ENCODE peak calls at places on chromosomes 6 and 20, in ten cellular contexts. P is upper lobe of right lung, R is heart left ventricle, G is cardiac muscle cell, C is right lobe of liver, Y is cardiac fibroblast, N is transverse colon, B is left lung, X is fibroblast of mammary gland, S is nephron progenitor cell. K is an unnamed sample.

GRCh38 chr6:46993846-46994245 is 48.3 kb downstream of the ADGRF1 start:
- DNase-seq in Y (peak), C (no peak), G (no peak), X (peak), N (no peak), P (no peak), S (no peak), B (no peak), R (no peak), K (no peak)

GRCh38 chr6:130547723-130548122 is 181.9 kb downstream of the TMEM200A start:
- DNase-seq in X (no peak), R (no peak), C (no peak), B (no peak), Y (no peak), G (no peak), P (no peak), N (no peak), S (no peak), K (no peak)

GRCh38 chr20:59667981-59668515 is 63.7 kb downstream of the PHACTR3 start:
- DNase-seq in C (no peak), S (no peak), R (no peak), N (no peak), G (no peak), Y (no peak), B (no peak), X (no peak), P (no peak), K (no peak)

GRCh38 chr20:64228751-64229518 is 26.6 kb upstream of the PCMTD2 start:
- DNase-seq in B (no peak), Y (no peak), R (peak), S (no peak), N (no peak), G (no peak), C (no peak), X (no peak), P (no peak), K (no peak)

GRCh38 chr6:40379811-40380210 is 207.4 kb downstream of the LRFN2 start:
- DNase-seq in X (no peak), N (no peak), P (no peak), Y (no peak), R (no peak), G (no peak), C (no peak), S (no peak), B (no peak), K (no peak)

GRCh38 chr6:131792091-131792496 is 15.7 kb upstream of the ENPP1 start:
- DNase-seq in X (peak), N (no peak), B (no peak), P (no peak), R (no peak), C (no peak), G (no peak), Y (peak), S (no peak), K (no peak)

GRCh38 chr6:7819641-7820040 is 90.9 kb downstream of the TXNDC5 start:
- DNase-seq in B (no peak), X (peak), P (no peak), N (no peak), G (no peak), Y (peak), C (no peak), R (no peak), S (no peak), K (no peak)

GRCh38 chr6:158688860-158689259 is 39.0 kb downstream of the SYTL3 start:
- DNase-seq in S (no peak), X (no peak), Y (peak), P (no peak), N (no peak), R (no peak), G (no peak), B (no peak), C (no peak), K (no peak)

GRCh38 chr20:11193241-11193640 is 519.4 kb upstream of the JAG1 start:
- DNase-seq in N (no peak), G (no peak), B (no peak), X (peak), R (no peak), Y (peak), S (no peak), P (no peak), C (no peak), K (no peak)

GRCh38 chr20:19565721-19566120 is 192.3 kb upstream of the RIN2 start:
- DNase-seq in R (no peak), P (no peak), B (no peak), N (no peak), G (no peak), S (no peak), Y (peak), C (no peak), X (no peak), K (no peak)

GRCh38 chr6:21595265-21595950 is 1.9 kb downstream of the SOX4 start:
- DNase-seq in S (peak), R (peak), X (peak), N (peak), Y (peak), B (peak), P (peak), C (no peak), G (peak), K (peak)

GRCh38 chr6:42729731-42730130 is 7.3 kb upstream of the PRPH2 start:
- DNase-seq in N (no peak), X (peak), C (no peak), Y (no peak), G (no peak), R (no peak), P (no peak), S (no peak), B (no peak), K (no peak)

GRCh38 chr20:48656661-48657211 is 171.1 kb downstream of the PREX1 start:
- DNase-seq in R (no peak), S (peak), B (no peak), Y (peak), N (no peak), G (no peak), P (no peak), C (no peak), X (no peak), K (peak)

GRCh38 chr6:102355578-102355977 is 962.1 kb downstream of the GRIK2 start:
- DNase-seq in B (no peak), N (no peak), S (no peak), X (no peak), G (no peak), Y (no peak), C (no peak), R (no peak), P (no peak), K (no peak)

GRCh38 chr20:32681175-32682084 is 7.7 kb upstream of the C20orf203 start:
- DNase-seq in S (peak), X (no peak), C (no peak), Y (no peak), R (no peak), B (no peak), G (peak), N (no peak), P (no peak), K (peak)

GRCh38 chr6:33195304-33196022 is 3.2 kb upstream of the COL11A2 start:
- DNase-seq in R (peak), S (peak), C (peak), Y (no peak), B (no peak), N (no peak), X (no peak), P (peak), G (peak), K (no peak)

GRCh38 chr6:28124350-28124970 is at the start of gene ZSCAN16:
- DNase-seq in G (peak), S (peak), R (peak), N (peak), C (peak), Y (peak), X (peak), B (peak), P (peak), K (peak)

GRCh38 chr6:33430991-33431879 is 11.4 kb downstream of the SYNGAP1 start:
- DNase-seq in R (peak), B (no peak), G (peak), N (peak), C (no peak), X (peak), Y (peak), P (no peak), S (peak), K (peak)

GRCh38 chr6:137573739-137574138 is 79.5 kb upstream of the OLIG3 start:
- DNase-seq in Y (no peak), P (no peak), S (no peak), X (no peak), G (no peak), R (no peak), N (no peak), C (no peak), B (no peak), K (no peak)

GRCh38 chr6:116616757-116617093 is 446 bp downstream of the RSPH4A start:
- DNase-seq in X (no peak), S (peak), N (peak), Y (no peak), R (peak), P (no peak), C (no peak), G (peak), B (no peak), K (peak)

GRCh38 chr6:128518531-128519131 is 1.8 kb downstream of the PTPRK start:
- DNase-seq in G (no peak), B (no peak), N (no peak), P (no peak), S (no peak), X (no peak), R (no peak), C (no peak), Y (peak), K (no peak)

GRCh38 chr6:81401970-81402690 is 350.4 kb downstream of the TENT5A start:
- DNase-seq in C (no peak), P (no peak), S (no peak), B (no peak), N (no peak), X (peak), R (no peak), Y (peak), G (no peak), K (no peak)

GRCh38 chr6:151452750-151453427 is 963 bp upstream of the RMND1 start:
- DNase-seq in Y (peak), P (no peak), R (peak), B (peak), X (peak), G (peak), N (peak), S (no peak), C (peak), K (no peak)

GRCh38 chr6:64459411-64459810 is 823.8 kb downstream of the PHF3 start:
- DNase-seq in N (no peak), B (no peak), X (no peak), P (no peak), G (peak), Y (no peak), S (no peak), R (no peak), C (no peak), K (no peak)

GRCh38 chr6:159084493-159085091 is 39.8 kb upstream of the TAGAP start:
- DNase-seq in R (no peak), B (no peak), G (no peak), P (no peak), Y (peak), N (no peak), S (no peak), C (no peak), X (peak), K (no peak)

GRCh38 chr20:7379206-7379605 is 561.1 kb downstream of the HAO1 start:
- DNase-seq in N (no peak), G (no peak), C (no peak), R (no peak), Y (no peak), X (no peak), S (no peak), B (no peak), P (no peak), K (no peak)

GRCh38 chr6:167906899-167907298 is 80.2 kb downstream of the AFDN start:
- DNase-seq in Y (peak), X (no peak), R (peak), C (peak), P (peak), G (peak), B (no peak), S (peak), N (peak), K (no peak)

GRCh38 chr6:166954118-166954713 is 2.1 kb downstream of the RNASET2 start:
- DNase-seq in G (no peak), X (no peak), R (no peak), N (peak), S (no peak), P (no peak), C (no peak), Y (no peak), B (no peak), K (no peak)

GRCh38 chr20:51285684-51286083 is 256.8 kb downstream of the NFATC2 start:
- DNase-seq in R (no peak), B (no peak), S (no peak), X (no peak), G (no peak), Y (no peak), C (no peak), N (no peak), P (no peak), K (no peak)

GRCh38 chr6:36419295-36419694 is 23.4 kb downstream of the PXT1 start:
- DNase-seq in C (no peak), N (no peak), S (no peak), G (no peak), R (no peak), B (no peak), Y (no peak), P (no peak), X (no peak), K (no peak)

GRCh38 chr6:168039301-168039700 is 39.7 kb downstream of the FRMD1 start:
- DNase-seq in B (no peak), S (no peak), Y (no peak), X (no peak), G (no peak), P (no peak), C (peak), R (no peak), N (no peak), K (no peak)

GRCh38 chr20:11585752-11586352 is 331.8 kb upstream of the BTBD3 start:
- DNase-seq in P (no peak), B (no peak), S (no peak), R (no peak), C (no peak), N (no peak), X (peak), G (peak), Y (peak), K (no peak)

DNA sequence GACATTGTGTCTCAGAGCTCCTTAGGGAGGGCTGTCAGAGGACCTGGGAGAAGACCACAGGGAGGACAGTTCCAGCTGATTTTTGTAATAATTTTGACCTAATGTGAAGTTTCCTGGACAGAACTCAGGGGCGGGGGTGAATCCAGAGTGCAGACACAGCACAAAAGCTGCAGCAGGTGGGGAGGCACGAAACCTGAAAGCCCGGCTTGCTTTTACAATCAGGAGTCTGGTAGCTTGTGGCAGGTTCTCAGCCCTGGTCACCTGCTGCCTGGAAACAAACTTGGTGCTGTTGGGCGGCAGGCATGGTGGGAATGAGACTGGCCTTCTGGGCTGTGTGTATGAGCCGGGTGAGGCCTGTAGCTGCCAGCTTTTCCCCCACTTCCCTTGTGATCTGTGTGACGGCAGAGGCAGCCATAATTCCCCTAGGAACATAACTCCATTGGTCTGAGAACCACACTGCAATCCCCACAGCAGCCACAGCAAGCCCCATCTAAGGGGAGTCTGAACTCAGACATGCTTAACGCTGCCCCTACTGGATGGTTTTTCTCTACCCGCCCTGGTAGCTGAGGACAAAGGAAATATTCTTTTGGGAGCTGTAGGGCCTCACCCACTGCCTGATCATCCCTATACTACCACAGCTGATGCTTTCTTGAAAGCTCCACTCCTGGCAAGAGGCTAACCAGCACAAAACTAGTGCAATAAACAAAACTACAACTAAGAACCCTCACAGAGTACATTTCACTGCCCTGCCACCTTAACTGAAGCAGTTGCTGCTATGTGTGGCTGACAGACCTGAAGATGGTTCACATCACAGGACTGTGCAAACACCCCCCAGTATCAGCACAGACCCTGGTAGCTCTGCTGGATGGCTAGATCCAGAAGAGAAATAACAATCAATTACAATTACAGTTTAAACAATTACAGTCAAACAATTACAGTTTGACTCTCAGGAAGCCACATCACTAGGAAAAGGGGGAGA is 1055.1 kb upstream of the GJE1 start:
- DNase-seq in B (no peak), R (no peak), Y (peak), C (no peak), N (no peak), X (peak), G (peak), S (peak), P (no peak), K (peak)
- TF ChIP-seq CTCF in B (no peak), R (no peak), Y (peak), C (no peak), N (no peak), X (peak), G (peak), S (peak), P (no peak), K (no peak)

GRCh38 chr6:169577974-169578373 is 123.9 kb downstream of the WDR27 start:
- DNase-seq in G (no peak), X (peak), R (no peak), Y (peak), P (no peak), N (no peak), C (no peak), B (no peak), S (no peak), K (no peak)
- TF ChIP-seq CTCF in G (no peak), X (no peak), R (no peak), Y (peak), P (no peak), N (no peak), C (no peak), B (no peak), S (no peak), K (no peak)

DNA sequence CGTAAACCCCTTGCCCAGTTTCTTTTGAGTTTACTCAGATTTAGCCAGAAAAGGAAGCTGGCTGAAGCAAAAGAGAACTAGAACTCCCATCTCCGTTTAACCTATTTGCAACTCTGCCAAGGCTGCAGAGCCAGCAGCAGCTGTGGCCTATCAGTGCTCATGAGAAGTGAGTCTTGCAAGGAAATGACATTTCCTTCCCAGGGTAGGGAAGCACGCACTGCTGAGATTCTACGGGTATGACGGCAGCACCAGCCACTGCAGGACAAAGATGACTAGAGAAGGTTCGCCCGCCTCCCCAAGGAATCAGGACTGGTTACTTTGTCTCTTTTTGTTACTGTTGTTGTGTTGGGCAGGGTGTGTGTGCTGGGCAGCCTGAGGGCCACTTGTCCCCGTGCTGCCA is 47.6 kb downstream of the PPP1R3G start:
- DNase-seq in S (no peak), C (no peak), B (peak), R (peak), X (peak), G (no peak), N (peak), Y (peak), P (no peak), K (peak)
- TF ChIP-seq CTCF in S (no peak), C (no peak), B (no peak), R (peak), X (no peak), G (no peak), N (no peak), Y (no peak), P (no peak), K (no peak)

GRCh38 chr20:20612251-20612650 is 100.2 kb downstream of the RALGAPA2 start:
- DNase-seq in X (no peak), G (no peak), Y (no peak), S (no peak), B (no peak), P (no peak), R (no peak), C (no peak), N (no peak), K (no peak)
- TF ChIP-seq CTCF in X (no peak), G (no peak), Y (no peak), S (no peak), B (no peak), P (no peak), R (no peak), C (no peak), N (no peak), K (no peak)

GRCh38 chr6:13355969-13356368 is 27.6 kb upstream of the TBC1D7 start:
- DNase-seq in C (no peak), R (no peak), B (no peak), S (no peak), N (no peak), P (no peak), Y (no peak), X (no peak), G (no peak), K (no peak)

GRCh38 chr6:13358486-13358885 is 30.1 kb upstream of the TBC1D7 start:
- DNase-seq in B (no peak), X (no peak), S (no peak), Y (no peak), P (no peak), C (no peak), R (no peak), N (no peak), G (no peak), K (no peak)

GRCh38 chr6:13355043-13355945 is 27.0 kb upstream of the TBC1D7 start:
- DNase-seq in P (no peak), Y (peak), B (no peak), S (no peak), G (no peak), C (no peak), X (peak), N (no peak), R (no peak), K (no peak)

GRCh38 chr6:13359287-13359686 is 30.9 kb upstream of the TBC1D7 start:
- DNase-seq in N (no peak), R (no peak), G (no peak), B (no peak), P (no peak), S (no peak), X (no peak), Y (no peak), C (no peak), K (no peak)

GRCh38 chr6:13357551-13358075 is 29.3 kb upstream of the TBC1D7 start:
- DNase-seq in P (no peak), S (no peak), R (peak), N (no peak), C (no peak), B (no peak), Y (peak), X (peak), G (no peak), K (no peak)
- TF ChIP-seq CTCF in P (no peak), S (no peak), R (no peak), N (no peak), C (no peak), B (no peak), Y (peak), X (no peak), G (peak), K (no peak)

K was measured in endothelial cell.